ENCODE peak calls at places on chromosomes 5 and 9, in five cellular contexts. One of them, this sample, is unnamed.

GRCh38 chr5:177355868-177356168 is 1.9 kb upstream of the RGS14 start:
- DNase-seq in germinal center: no peak
- DNase-seq in AML-193: no peak
- DNase-seq in Kasumi-1: no peak
- DNase-seq in activated effector memory CD4-positive, alpha-beta T cell treated with Interleukin-2 at 50 U/mL for 16 hours: no peak
- DNase-seq in this sample: no peak

GRCh38 chr9:123507992-123508391 is 152.0 kb downstream of the CRB2 start:
- DNase-seq in AML-193: no peak
- DNase-seq in activated effector memory CD4-positive, alpha-beta T cell treated with Interleukin-2 at 50 U/mL for 16 hours: no peak
- DNase-seq in Kasumi-1: no peak
- DNase-seq in germinal center: no peak
- DNase-seq in this sample: no peak

GRCh38 chr5:99349842-99350241 is 421.0 kb upstream of the CHD1 start:
- DNase-seq in AML-193: no peak
- DNase-seq in germinal center: no peak
- DNase-seq in activated effector memory CD4-positive, alpha-beta T cell treated with Interleukin-2 at 50 U/mL for 16 hours: no peak
- DNase-seq in Kasumi-1: no peak
- DNase-seq in this sample: no peak

GRCh38 chr5:95591490-95591901 is 28.4 kb upstream of the GPR150 start:
- DNase-seq in germinal center: no peak
- DNase-seq in activated effector memory CD4-positive, alpha-beta T cell treated with Interleukin-2 at 50 U/mL for 16 hours: no peak
- DNase-seq in AML-193: no peak
- DNase-seq in Kasumi-1: no peak
- DNase-seq in this sample: no peak

GRCh38 chr9:133493428-133493827 is 14.5 kb upstream of the SLC2A6 start:
- DNase-seq in Kasumi-1: no peak
- DNase-seq in activated effector memory CD4-positive, alpha-beta T cell treated with Interleukin-2 at 50 U/mL for 16 hours: no peak
- DNase-seq in germinal center: no peak
- DNase-seq in AML-193: no peak
- DNase-seq in this sample: no peak

GRCh38 chr5:135465391-135466122 is 13.4 kb upstream of the TIFAB start:
- DNase-seq in Kasumi-1: no peak
- DNase-seq in activated effector memory CD4-positive, alpha-beta T cell treated with Interleukin-2 at 50 U/mL for 16 hours: no peak
- DNase-seq in germinal center: no peak
- DNase-seq in AML-193: no peak
- DNase-seq in this sample: no peak

GRCh38 chr5:102815560-102816324 is 60.6 kb downstream of the PAM start:
- DNase-seq in germinal center: no peak
- DNase-seq in activated effector memory CD4-positive, alpha-beta T cell treated with Interleukin-2 at 50 U/mL for 16 hours: no peak
- DNase-seq in AML-193: peak
- DNase-seq in Kasumi-1: peak
- DNase-seq in this sample: no peak

GRCh38 chr5:61279725-61280124 is 52.3 kb upstream of the ZSWIM6 start:
- DNase-seq in germinal center: no peak
- DNase-seq in activated effector memory CD4-positive, alpha-beta T cell treated with Interleukin-2 at 50 U/mL for 16 hours: no peak
- DNase-seq in Kasumi-1: no peak
- DNase-seq in AML-193: no peak
- DNase-seq in this sample: no peak

GRCh38 chr5:77305222-77305846 is 94.9 kb downstream of the PDE8B start:
- DNase-seq in activated effector memory CD4-positive, alpha-beta T cell treated with Interleukin-2 at 50 U/mL for 16 hours: no peak
- DNase-seq in AML-193: no peak
- DNase-seq in germinal center: no peak
- DNase-seq in Kasumi-1: no peak
- DNase-seq in this sample: no peak

GRCh38 chr5:73256462-73257260 is 83.7 kb downstream of the TMEM174 start:
- DNase-seq in Kasumi-1: no peak
- DNase-seq in germinal center: no peak
- DNase-seq in activated effector memory CD4-positive, alpha-beta T cell treated with Interleukin-2 at 50 U/mL for 16 hours: no peak
- DNase-seq in AML-193: no peak
- DNase-seq in this sample: no peak

GRCh38 chr5:171094356-171094755 is 214.7 kb upstream of the TLX3 start:
- DNase-seq in germinal center: no peak
- DNase-seq in AML-193: no peak
- DNase-seq in activated effector memory CD4-positive, alpha-beta T cell treated with Interleukin-2 at 50 U/mL for 16 hours: no peak
- DNase-seq in Kasumi-1: no peak
- DNase-seq in this sample: no peak

GRCh38 chr5:130762031-130762430 is 403.0 kb downstream of the HINT1 start:
- DNase-seq in Kasumi-1: no peak
- DNase-seq in activated effector memory CD4-positive, alpha-beta T cell treated with Interleukin-2 at 50 U/mL for 16 hours: no peak
- DNase-seq in germinal center: no peak
- DNase-seq in AML-193: no peak
- DNase-seq in this sample: no peak

GRCh38 chr9:38371495-38371894 is 21.0 kb upstream of the ALDH1B1 start:
- DNase-seq in Kasumi-1: peak
- DNase-seq in germinal center: no peak
- DNase-seq in activated effector memory CD4-positive, alpha-beta T cell treated with Interleukin-2 at 50 U/mL for 16 hours: no peak
- DNase-seq in AML-193: no peak
- DNase-seq in this sample: no peak

GRCh38 chr5:53407373-53407772 is 73.1 kb upstream of the FST start:
- DNase-seq in germinal center: no peak
- DNase-seq in activated effector memory CD4-positive, alpha-beta T cell treated with Interleukin-2 at 50 U/mL for 16 hours: no peak
- DNase-seq in AML-193: no peak
- DNase-seq in Kasumi-1: no peak
- DNase-seq in this sample: no peak

GRCh38 chr5:15420201-15420600 is 79.8 kb upstream of the FBXL7 start:
- DNase-seq in germinal center: no peak
- DNase-seq in Kasumi-1: no peak
- DNase-seq in AML-193: no peak
- DNase-seq in activated effector memory CD4-positive, alpha-beta T cell treated with Interleukin-2 at 50 U/mL for 16 hours: no peak
- DNase-seq in this sample: no peak

GRCh38 chr5:56506586-56506985 is 273.5 kb upstream of the ANKRD55 start:
- DNase-seq in germinal center: no peak
- DNase-seq in Kasumi-1: no peak
- DNase-seq in activated effector memory CD4-positive, alpha-beta T cell treated with Interleukin-2 at 50 U/mL for 16 hours: no peak
- DNase-seq in AML-193: no peak
- DNase-seq in this sample: no peak

GRCh38 chr9:121942866-121943265 is 150.2 kb downstream of the TTLL11 start:
- DNase-seq in Kasumi-1: no peak
- DNase-seq in AML-193: no peak
- DNase-seq in activated effector memory CD4-positive, alpha-beta T cell treated with Interleukin-2 at 50 U/mL for 16 hours: no peak
- DNase-seq in germinal center: no peak
- DNase-seq in this sample: no peak

GRCh38 chr5:143258559-143259253 is 144.8 kb downstream of the NR3C1 start:
- DNase-seq in germinal center: no peak
- DNase-seq in AML-193: no peak
- DNase-seq in activated effector memory CD4-positive, alpha-beta T cell treated with Interleukin-2 at 50 U/mL for 16 hours: no peak
- DNase-seq in Kasumi-1: no peak
- DNase-seq in this sample: no peak

GRCh38 chr5:44390332-44390731 is 1.1 kb upstream of the FGF10 start:
- DNase-seq in AML-193: no peak
- DNase-seq in activated effector memory CD4-positive, alpha-beta T cell treated with Interleukin-2 at 50 U/mL for 16 hours: no peak
- DNase-seq in Kasumi-1: no peak
- DNase-seq in germinal center: no peak
- DNase-seq in this sample: no peak

GRCh38 chr9:122132539-122132938 is 27.0 kb downstream of the NDUFA8 start:
- DNase-seq in AML-193: no peak
- DNase-seq in Kasumi-1: no peak
- DNase-seq in activated effector memory CD4-positive, alpha-beta T cell treated with Interleukin-2 at 50 U/mL for 16 hours: no peak
- DNase-seq in germinal center: no peak
- DNase-seq in this sample: no peak

GRCh38 chr9:16571127-16571848 is 299.2 kb downstream of the BNC2 start:
- DNase-seq in Kasumi-1: no peak
- DNase-seq in germinal center: no peak
- DNase-seq in activated effector memory CD4-positive, alpha-beta T cell treated with Interleukin-2 at 50 U/mL for 16 hours: no peak
- DNase-seq in AML-193: no peak
- DNase-seq in this sample: no peak

GRCh38 chr9:36148652-36149051 is 12.1 kb downstream of the GLIPR2 start:
- DNase-seq in germinal center: no peak
- DNase-seq in Kasumi-1: peak
- DNase-seq in activated effector memory CD4-positive, alpha-beta T cell treated with Interleukin-2 at 50 U/mL for 16 hours: peak
- DNase-seq in AML-193: peak
- DNase-seq in this sample: peak

GRCh38 chr5:153630546-153630945 is 140.1 kb downstream of the GRIA1 start:
- DNase-seq in Kasumi-1: no peak
- DNase-seq in germinal center: no peak
- DNase-seq in AML-193: no peak
- DNase-seq in activated effector memory CD4-positive, alpha-beta T cell treated with Interleukin-2 at 50 U/mL for 16 hours: no peak
- DNase-seq in this sample: no peak

GRCh38 chr9:124098141-124098905 is 86.8 kb downstream of the LHX2 start:
- DNase-seq in germinal center: no peak
- DNase-seq in activated effector memory CD4-positive, alpha-beta T cell treated with Interleukin-2 at 50 U/mL for 16 hours: no peak
- DNase-seq in Kasumi-1: no peak
- DNase-seq in AML-193: peak
- DNase-seq in this sample: no peak

GRCh38 chr5:55665065-55665464 is 47.1 kb downstream of the SLC38A9 start:
- DNase-seq in AML-193: no peak
- DNase-seq in germinal center: no peak
- DNase-seq in activated effector memory CD4-positive, alpha-beta T cell treated with Interleukin-2 at 50 U/mL for 16 hours: no peak
- DNase-seq in Kasumi-1: no peak
- DNase-seq in this sample: no peak

GRCh38 chr9:77651203-77651602 is 3.1 kb upstream of the GNA14 start:
- DNase-seq in AML-193: no peak
- DNase-seq in Kasumi-1: no peak
- DNase-seq in germinal center: no peak
- DNase-seq in activated effector memory CD4-positive, alpha-beta T cell treated with Interleukin-2 at 50 U/mL for 16 hours: no peak
- DNase-seq in this sample: no peak

GRCh38 chr5:130222638-130223037 is 318.4 kb downstream of the CHSY3 start:
- DNase-seq in germinal center: no peak
- DNase-seq in AML-193: no peak
- DNase-seq in activated effector memory CD4-positive, alpha-beta T cell treated with Interleukin-2 at 50 U/mL for 16 hours: no peak
- DNase-seq in Kasumi-1: no peak
- DNase-seq in this sample: no peak

GRCh38 chr9:19939890-19940289 is 151.1 kb upstream of the SLC24A2 start:
- DNase-seq in AML-193: no peak
- DNase-seq in activated effector memory CD4-positive, alpha-beta T cell treated with Interleukin-2 at 50 U/mL for 16 hours: no peak
- DNase-seq in germinal center: no peak
- DNase-seq in Kasumi-1: no peak
- DNase-seq in this sample: no peak

GRCh38 chr5:173420108-173420507 is 91.9 kb upstream of the STC2 start:
- DNase-seq in Kasumi-1: no peak
- DNase-seq in activated effector memory CD4-positive, alpha-beta T cell treated with Interleukin-2 at 50 U/mL for 16 hours: no peak
- DNase-seq in germinal center: no peak
- DNase-seq in AML-193: no peak
- DNase-seq in this sample: no peak

GRCh38 chr5:139676406-139676805 is 28.3 kb downstream of the CXXC5 start:
- DNase-seq in Kasumi-1: no peak
- DNase-seq in germinal center: no peak
- DNase-seq in AML-193: no peak
- DNase-seq in activated effector memory CD4-positive, alpha-beta T cell treated with Interleukin-2 at 50 U/mL for 16 hours: no peak
- DNase-seq in this sample: no peak

GRCh38 chr9:93871286-93871685 is 83.9 kb downstream of the BARX1 start:
- DNase-seq in AML-193: no peak
- DNase-seq in Kasumi-1: no peak
- DNase-seq in activated effector memory CD4-positive, alpha-beta T cell treated with Interleukin-2 at 50 U/mL for 16 hours: no peak
- DNase-seq in germinal center: no peak
- DNase-seq in this sample: no peak

GRCh38 chr9:27572918-27573698 is at the start of gene C9orf72:
- DNase-seq in Kasumi-1: peak
- DNase-seq in AML-193: peak
- DNase-seq in germinal center: peak
- DNase-seq in activated effector memory CD4-positive, alpha-beta T cell treated with Interleukin-2 at 50 U/mL for 16 hours: peak
- DNase-seq in this sample: peak

GRCh38 chr9:121648799-121649198 is 2.6 kb upstream of the DAB2IP start:
- DNase-seq in activated effector memory CD4-positive, alpha-beta T cell treated with Interleukin-2 at 50 U/mL for 16 hours: no peak
- DNase-seq in germinal center: no peak
- DNase-seq in AML-193: no peak
- DNase-seq in Kasumi-1: no peak
- DNase-seq in this sample: no peak

GRCh38 chr9:31848505-31849285 is 535.7 kb upstream of the ACO1 start:
- DNase-seq in AML-193: no peak
- DNase-seq in activated effector memory CD4-positive, alpha-beta T cell treated with Interleukin-2 at 50 U/mL for 16 hours: no peak
- DNase-seq in Kasumi-1: no peak
- DNase-seq in germinal center: no peak
- DNase-seq in this sample: no peak

GRCh38 chr9:108166509-108166908 is 676.9 kb upstream of the KLF4 start:
- DNase-seq in activated effector memory CD4-positive, alpha-beta T cell treated with Interleukin-2 at 50 U/mL for 16 hours: no peak
- DNase-seq in germinal center: no peak
- DNase-seq in AML-193: no peak
- DNase-seq in Kasumi-1: no peak
- DNase-seq in this sample: no peak

GRCh38 chr5:26582350-26583040 is 455.9 kb downstream of the CDH9 start:
- DNase-seq in activated effector memory CD4-positive, alpha-beta T cell treated with Interleukin-2 at 50 U/mL for 16 hours: no peak
- DNase-seq in AML-193: no peak
- DNase-seq in germinal center: no peak
- DNase-seq in Kasumi-1: no peak
- DNase-seq in this sample: no peak

GRCh38 chr9:967436-967835 is 9.0 kb upstream of the DMRT3 start:
- DNase-seq in germinal center: no peak
- DNase-seq in activated effector memory CD4-positive, alpha-beta T cell treated with Interleukin-2 at 50 U/mL for 16 hours: no peak
- DNase-seq in Kasumi-1: no peak
- DNase-seq in AML-193: no peak
- DNase-seq in this sample: no peak

GRCh38 chr5:137752873-137753226 is 1.3 kb downstream of the HNRNPA0 start:
- DNase-seq in germinal center: no peak
- DNase-seq in activated effector memory CD4-positive, alpha-beta T cell treated with Interleukin-2 at 50 U/mL for 16 hours: peak
- DNase-seq in AML-193: peak
- DNase-seq in Kasumi-1: peak
- DNase-seq in this sample: peak

GRCh38 chr9:111807197-111807596 is 12.5 kb upstream of the SHOC1 start:
- DNase-seq in AML-193: no peak
- DNase-seq in germinal center: no peak
- DNase-seq in activated effector memory CD4-positive, alpha-beta T cell treated with Interleukin-2 at 50 U/mL for 16 hours: no peak
- DNase-seq in Kasumi-1: no peak
- DNase-seq in this sample: no peak

GRCh38 chr5:116130471-116130870 is 45.6 kb downstream of the COMMD10 start:
- DNase-seq in germinal center: no peak
- DNase-seq in AML-193: no peak
- DNase-seq in activated effector memory CD4-positive, alpha-beta T cell treated with Interleukin-2 at 50 U/mL for 16 hours: no peak
- DNase-seq in Kasumi-1: no peak
- DNase-seq in this sample: no peak

This sample was measured in CD8-positive, alpha-beta T cell.